ENCODE peak calls at places on chromosomes 6 and 20, in five cellular contexts. F is breast epithelium, R is aorta, V is Peyer's patch, U is neural progenitor cell. M is an unnamed sample.
A peak's percentile ranks its signal among the peaks of the same experiment; 100 is the strongest.

GRCh38 chr20:24364464-24364863 is 105.0 kb upstream of the SYNDIG1 start:
- DNase-seq in F (no peak), R (no peak), V (no peak), U (no peak), M (no peak)

GRCh38 chr6:158645064-158646022 is 800 bp upstream of the DYNLT1 start:
- DNase-seq in F (no peak), R (no peak), V (peak; percentile 41), U (no peak), M (no peak)

GRCh38 chr20:46928580-46929132 is 34.0 kb downstream of the EYA2 start:
- DNase-seq in F (peak; percentile 50), R (peak; percentile 59), V (no peak), U (peak; percentile 23), M (no peak)

GRCh38 chr6:50380409-50381105 is 330.8 kb upstream of the DEFB112 start:
- DNase-seq in F (no peak), R (no peak), V (no peak), U (no peak), M (no peak)

GRCh38 chr6:119037941-119038623 is 40.4 kb downstream of the FAM184A start:
- DNase-seq in F (no peak), R (no peak), V (no peak), U (no peak), M (no peak)

GRCh38 chr6:105482227-105482839 is 79.5 kb upstream of the PREP start:
- DNase-seq in F (no peak), R (peak; percentile 61), V (peak; percentile 55), U (no peak), M (no peak)

GRCh38 chr6:20630136-20630535 is 95.9 kb downstream of the CDKAL1 start:
- DNase-seq in F (no peak), R (no peak), V (no peak), U (peak; percentile 17), M (no peak)

GRCh38 chr20:51562334-51563140 is 20.0 kb upstream of the NFATC2 start:
- DNase-seq in F (peak; percentile 84), R (peak; percentile 89), V (peak; percentile 78), U (peak; percentile 83), M (peak; percentile 71)

GRCh38 chr20:20710847-20711315 is 1.6 kb downstream of the RALGAPA2 start:
- DNase-seq in F (peak; percentile 22), R (no peak), V (peak; percentile 77), U (no peak), M (no peak)

GRCh38 chr6:79777713-79778579 is 146.8 kb downstream of the SH3BGRL2 start:
- DNase-seq in F (peak; percentile 40), R (peak; percentile 88), V (peak; percentile 85), U (peak; percentile 84), M (peak; percentile 67)

GRCh38 chr6:156564128-156564806 is 212.9 kb upstream of the ARID1B start:
- DNase-seq in F (peak; percentile 70), R (peak; percentile 83), V (peak; percentile 91), U (peak; percentile 85), M (peak; percentile 96)

GRCh38 chr6:25788305-25788922 is 33.9 kb downstream of the SLC17A4 start:
- DNase-seq in F (no peak), R (peak; percentile 63), V (peak; percentile 74), U (peak; percentile 54), M (peak; percentile 51)

GRCh38 chr20:19600042-19600441 is 158.0 kb upstream of the RIN2 start:
- DNase-seq in F (no peak), R (no peak), V (no peak), U (no peak), M (no peak)

GRCh38 chr20:40676870-40677269 is 12.2 kb downstream of the MAFB start:
- DNase-seq in F (no peak), R (no peak), V (no peak), U (no peak), M (no peak)
- H3K27me3 ChIP-seq in F (no peaks in the 10 kb centered on the region), R (no peaks in the 10 kb centered on the region), V (no peaks in the 10 kb centered on the region), U (peaks cover 73% of the 10 kb centered on the region), M (no peaks in the 10 kb centered on the region)

GRCh38 chr20:56630086-56630493 is 984 bp downstream of the TFAP2C start:
- DNase-seq in F (peak; percentile 89), R (peak; percentile 60), V (no peak), U (peak; percentile 95), M (peak; percentile 61)
- H3K4me1 ChIP-seq in F (no peaks in the 10 kb centered on the region), R (no peaks in the 10 kb centered on the region), V (peaks cover 38% of the 10 kb centered on the region), U (peaks cover 53% of the 10 kb centered on the region), M (peaks cover 5% of the 10 kb centered on the region)

DNA sequence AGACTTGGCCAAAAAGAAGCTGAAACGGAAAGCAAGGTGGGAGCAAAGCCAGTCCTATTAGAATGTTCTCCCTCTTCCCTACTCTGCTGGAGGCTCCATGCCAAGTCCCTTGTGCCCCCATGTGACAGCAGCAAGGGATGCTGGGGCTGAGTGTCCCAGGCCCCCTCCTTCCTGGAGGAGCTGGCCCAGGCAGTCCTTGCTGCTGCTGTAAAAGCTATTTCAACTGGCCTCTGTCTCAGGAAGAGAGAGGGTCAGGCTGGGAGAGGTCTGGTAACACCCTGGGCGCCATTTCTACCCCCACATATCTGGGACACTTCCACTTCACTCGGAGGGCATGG is 25.0 kb downstream of the TTBK1 start:
- DNase-seq in F (peak; percentile 28), R (no peak), V (no peak), U (no peak), M (peak; percentile 72)
- H3K27me3 ChIP-seq in F (no peaks in the 10 kb centered on the region), R (no peaks in the 10 kb centered on the region), V (no peaks in the 10 kb centered on the region), U (peaks cover 39% of the 10 kb centered on the region), M (no peaks in the 10 kb centered on the region)

DNA sequence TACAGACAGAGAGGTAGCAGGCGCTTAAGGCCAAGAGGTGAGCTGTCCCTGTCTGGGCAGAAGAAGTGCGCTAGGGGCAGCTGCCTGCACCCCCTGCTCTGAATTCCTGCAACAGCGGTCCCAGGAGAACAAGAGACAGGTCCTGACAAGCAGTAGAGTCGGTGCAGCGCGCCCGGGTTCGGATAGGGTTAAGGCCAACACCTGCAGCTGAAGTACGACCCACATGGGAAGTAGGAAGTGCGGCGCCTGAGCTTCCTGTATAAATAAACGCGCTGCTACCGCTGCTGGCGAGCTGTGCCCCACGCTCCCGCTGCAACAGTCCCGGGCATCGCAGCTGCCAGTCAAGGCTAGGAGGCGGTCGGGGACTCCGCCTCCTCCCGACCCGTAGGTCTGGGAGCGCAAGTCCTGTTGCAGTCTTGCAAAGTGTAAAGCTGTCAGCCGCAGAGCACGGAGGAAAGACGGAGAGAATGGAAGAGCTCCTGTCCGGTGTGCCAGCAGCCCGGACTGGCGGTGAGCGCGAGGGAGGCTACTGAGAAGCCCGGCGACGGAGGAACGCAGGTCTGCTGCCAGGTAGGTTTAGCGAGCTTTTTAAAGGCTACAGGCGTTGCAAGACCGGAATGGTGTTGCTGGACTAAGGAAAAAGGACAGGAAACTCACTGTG is at the start of gene RNF144B:
- DNase-seq in F (peak; percentile 78), R (peak; percentile 93), V (peak; percentile 95), U (peak; percentile 87), M (peak; percentile 91)
- H3K4me1 ChIP-seq in F (peaks cover 9% of the 10 kb centered on the region), R (no peaks in the 10 kb centered on the region), V (peaks cover 10% of the 10 kb centered on the region), U (no peaks in the 10 kb centered on the region), M (peaks cover 30% of the 10 kb centered on the region)